ENCODE peak calls at places on chromosomes 3 and 15, in seven cellular contexts. U, Q, D, A, V, N and K are unnamed samples.
A peak's percentile ranks its signal among the peaks of the same experiment; 100 is the strongest.

GRCh38 chr3:36932979-36933378 is 11.9 kb downstream of the TRANK1 start:
- DNase-seq in Q (no peak), U (no peak), N (no peak), A (no peak), V (no peak), D (no peak), K (no peak)

GRCh38 chr3:183309276-183309675 is 56.2 kb downstream of the B3GNT5 start:
- DNase-seq in N (peak; percentile 62), D (no peak), U (no peak), V (peak; percentile 80), Q (no peak), A (no peak), K (no peak)

GRCh38 chr15:42385980-42386695 is 26.8 kb downstream of the CAPN3 start:
- DNase-seq in A (no peak), Q (no peak), U (no peak), N (no peak), D (no peak), V (no peak), K (no peak)

GRCh38 chr15:40413036-40413435 is 7.4 kb downstream of the IVD start:
- DNase-seq in U (no peak), A (no peak), D (no peak), V (no peak), N (no peak), Q (no peak), K (no peak)

GRCh38 chr3:171377859-171378258 is 82.3 kb downstream of the TNIK start:
- DNase-seq in V (no peak), A (no peak), U (no peak), Q (no peak), N (no peak), D (no peak), K (no peak)

GRCh38 chr15:92383528-92384326 is 10.0 kb upstream of the ST8SIA2 start:
- DNase-seq in V (peak; percentile 40), U (no peak), D (peak; percentile 62), N (no peak), A (peak; percentile 51), Q (peak; percentile 1), K (no peak)

GRCh38 chr15:90082140-90082713 is 20.0 kb downstream of the IDH2 start:
- DNase-seq in A (no peak), Q (no peak), D (no peak), N (no peak), V (no peak), U (no peak), K (no peak)

GRCh38 chr3:169339386-169339785 is 324.1 kb downstream of the MECOM start:
- DNase-seq in U (no peak), D (no peak), N (no peak), V (no peak), A (no peak), Q (no peak), K (no peak)

GRCh38 chr15:99993262-99993661 is 260.0 kb upstream of the LYSMD4 start:
- DNase-seq in V (no peak), D (no peak), N (no peak), A (no peak), U (no peak), Q (no peak), K (peak; percentile 37)

GRCh38 chr3:104360038-104360437 is 1006.7 kb upstream of the ALCAM start:
- DNase-seq in Q (no peak), U (no peak), N (no peak), A (no peak), V (no peak), D (no peak), K (no peak)

GRCh38 chr3:87503901-87504498 is 227.6 kb upstream of the POU1F1 start:
- DNase-seq in N (no peak), D (peak; percentile 27), Q (no peak), A (peak; percentile 86), U (no peak), V (no peak), K (no peak)

GRCh38 chr15:29452881-29453731 is 183.5 kb upstream of the NSMCE3 start:
- DNase-seq in D (no peak), Q (no peak), A (no peak), N (no peak), U (no peak), V (no peak), K (no peak)

GRCh38 chr15:100595964-100596363 is 6.0 kb downstream of the LINS1 start:
- DNase-seq in A (no peak), U (no peak), Q (no peak), V (no peak), N (no peak), D (no peak), K (no peak)

GRCh38 chr3:115071611-115072010 is 75.5 kb downstream of the ZBTB20 start:
- DNase-seq in A (no peak), N (no peak), U (no peak), Q (no peak), V (no peak), D (no peak), K (no peak)

GRCh38 chr15:59317211-59317610 is 55.5 kb downstream of the MYO1E start:
- DNase-seq in A (no peak), U (no peak), N (no peak), Q (no peak), V (no peak), D (no peak), K (no peak)

GRCh38 chr3:104933981-104934380 is 432.7 kb upstream of the ALCAM start:
- DNase-seq in Q (no peak), D (no peak), V (no peak), N (no peak), A (no peak), U (no peak), K (no peak)

GRCh38 chr15:38176155-38176554 is 76.5 kb upstream of the SPRED1 start:
- DNase-seq in V (no peak), N (no peak), D (no peak), U (no peak), Q (no peak), A (no peak), K (no peak)

GRCh38 chr3:31952205-31952604 is 28.9 kb downstream of the OSBPL10 start:
- DNase-seq in V (no peak), Q (no peak), N (no peak), U (no peak), D (no peak), A (no peak), K (no peak)

GRCh38 chr3:38558864-38559263 is 62.7 kb downstream of the EXOG start:
- DNase-seq in A (no peak), N (no peak), U (no peak), Q (no peak), V (no peak), D (peak; percentile 3), K (no peak)

GRCh38 chr3:41768363-41768762 is 193.5 kb downstream of the ULK4 start:
- DNase-seq in U (no peak), V (no peak), D (no peak), Q (no peak), N (no peak), A (no peak), K (no peak)

GRCh38 chr3:79383402-79384012 is 384.3 kb downstream of the ROBO1 start:
- DNase-seq in Q (no peak), A (no peak), U (no peak), D (no peak), V (no peak), N (no peak), K (no peak)

GRCh38 chr3:17089314-17089700 is 204.6 kb downstream of the PLCL2 start:
- DNase-seq in Q (no peak), D (no peak), A (no peak), U (no peak), N (no peak), V (no peak), K (no peak)
- H3K27ac ChIP-seq in Q (no peak overlapping the region), D (no peak overlapping the region), A (no peak overlapping the region), U (no peak overlapping the region), N (peak overlapping the region; percentile 76), V (peak overlapping the region; percentile 54), K (no peak overlapping the region)

GRCh38 chr15:61119556-61119955 is 109.5 kb downstream of the RORA start:
- DNase-seq in V (no peak), N (no peak), D (no peak), U (no peak), A (no peak), Q (no peak), K (no peak)

GRCh38 chr15:61115241-61115640 is 113.9 kb downstream of the RORA start:
- DNase-seq in D (no peak), V (no peak), A (no peak), N (no peak), Q (no peak), U (no peak), K (no peak)

GRCh38 chr15:61115679-61116078 is 113.4 kb downstream of the RORA start:
- DNase-seq in V (no peak), U (no peak), A (no peak), D (no peak), N (no peak), Q (no peak), K (no peak)

GRCh38 chr15:61116830-61117229 is 112.3 kb downstream of the RORA start:
- DNase-seq in N (no peak), U (no peak), A (no peak), Q (no peak), V (no peak), D (peak; percentile 14), K (no peak)

GRCh38 chr15:61118885-61119284 is 110.2 kb downstream of the RORA start:
- DNase-seq in N (no peak), V (no peak), U (no peak), D (no peak), A (no peak), Q (no peak), K (no peak)
- H3K27ac ChIP-seq in N (no peak overlapping the region), V (no peak overlapping the region), U (no peak overlapping the region), D (no peak overlapping the region), A (no peak overlapping the region), Q (no peak overlapping the region), K (no peak overlapping the region)

DNA sequence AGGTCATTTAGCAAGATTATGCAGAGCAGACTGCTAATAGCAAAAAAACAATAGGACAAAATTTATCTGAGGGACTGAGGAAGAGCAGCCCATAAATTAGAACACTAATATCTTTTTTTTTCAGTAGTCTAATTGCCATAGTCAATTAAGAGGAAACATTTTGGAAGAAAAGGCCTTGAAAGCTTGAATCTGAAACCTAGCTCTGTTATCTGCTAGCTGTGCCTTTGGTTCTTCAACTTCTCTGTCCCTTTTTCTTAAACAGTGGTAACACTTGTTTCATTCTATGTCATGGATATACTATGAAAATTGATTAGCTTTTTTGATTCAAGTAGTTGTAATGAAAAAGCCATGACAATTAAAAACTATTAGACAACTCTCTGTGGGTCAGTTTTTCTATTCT is 1.7 kb downstream of the ATR start:
- DNase-seq in Q (no peak), D (no peak), U (no peak), A (no peak), N (no peak), V (no peak), K (no peak)
- H3K27ac ChIP-seq in Q (no peak overlapping the region), D (no peak overlapping the region), U (no peak overlapping the region), A (no peak overlapping the region), N (no peak overlapping the region), V (no peak overlapping the region), K (no peak overlapping the region)

GRCh38 chr3:113585228-113585627 is 52.9 kb downstream of the SIDT1 start:
- DNase-seq in V (no peak), U (no peak), A (no peak), Q (no peak), N (no peak), D (no peak), K (no peak)
- H3K27ac ChIP-seq in V (no peak overlapping the region), U (no peak overlapping the region), A (no peak overlapping the region), Q (no peak overlapping the region), N (no peak overlapping the region), D (no peak overlapping the region), K (no peak overlapping the region)

GRCh38 chr3:102142379-102143058 is 292.3 kb upstream of the ZPLD1 start:
- DNase-seq in A (no peak), N (no peak), Q (no peak), V (peak; percentile 35), U (no peak), D (no peak), K (no peak)
- H3K27ac ChIP-seq in A (no peak overlapping the region), N (peak overlapping the region; percentile 70), Q (no peak overlapping the region), V (peak overlapping the region; percentile 76), U (no peak overlapping the region), D (no peak overlapping the region), K (no peak overlapping the region)